ENCODE peak calls at places on chromosomes 13 and 19, in eight cellular contexts. One of them, this sample, is unnamed.

GRCh38 chr19:2041686-2042484 is 9.2 kb downstream of the MKNK2 start:
- DNase-seq in colonic mucosa: peak
- DNase-seq in B cell: peak
- DNase-seq in psoas muscle: peak
- DNase-seq in SK-N-SH: peak
- DNase-seq in tibial artery: peak
- DNase-seq in body of pancreas: peak
- DNase-seq in GM23338: peak
- DNase-seq in this sample: peak

GRCh38 chr13:51825165-51825592 is 19.8 kb downstream of the TMEM272 start:
- DNase-seq in SK-N-SH: no peak
- DNase-seq in body of pancreas: no peak
- DNase-seq in tibial artery: no peak
- DNase-seq in B cell: no peak
- DNase-seq in psoas muscle: no peak
- DNase-seq in colonic mucosa: no peak
- DNase-seq in GM23338: no peak
- DNase-seq in this sample: no peak

GRCh38 chr19:862529-863304 is 3.3 kb downstream of the CFD start:
- DNase-seq in SK-N-SH: peak
- DNase-seq in B cell: peak
- DNase-seq in GM23338: peak
- DNase-seq in colonic mucosa: peak
- DNase-seq in psoas muscle: peak
- DNase-seq in body of pancreas: peak
- DNase-seq in tibial artery: no peak
- DNase-seq in this sample: no peak

GRCh38 chr13:42610623-42611022 is 36.7 kb downstream of the TNFSF11 start:
- DNase-seq in colonic mucosa: no peak
- DNase-seq in tibial artery: no peak
- DNase-seq in B cell: no peak
- DNase-seq in GM23338: no peak
- DNase-seq in SK-N-SH: no peak
- DNase-seq in psoas muscle: no peak
- DNase-seq in body of pancreas: no peak
- DNase-seq in this sample: no peak

GRCh38 chr19:46901701-46902401 is 41.1 kb downstream of the ARHGAP35 start:
- DNase-seq in psoas muscle: no peak
- DNase-seq in body of pancreas: no peak
- DNase-seq in tibial artery: no peak
- DNase-seq in colonic mucosa: no peak
- DNase-seq in GM23338: no peak
- DNase-seq in SK-N-SH: no peak
- DNase-seq in B cell: no peak
- DNase-seq in this sample: no peak

GRCh38 chr13:30845297-30846214 is 60.5 kb upstream of the MEDAG start:
- DNase-seq in SK-N-SH: no peak
- DNase-seq in GM23338: no peak
- DNase-seq in tibial artery: no peak
- DNase-seq in body of pancreas: no peak
- DNase-seq in colonic mucosa: no peak
- DNase-seq in B cell: no peak
- DNase-seq in psoas muscle: no peak
- DNase-seq in this sample: no peak

GRCh38 chr19:19642506-19643157 is 825 bp downstream of the GMIP start:
- DNase-seq in SK-N-SH: peak
- DNase-seq in tibial artery: no peak
- DNase-seq in GM23338: no peak
- DNase-seq in B cell: no peak
- DNase-seq in colonic mucosa: no peak
- DNase-seq in psoas muscle: no peak
- DNase-seq in body of pancreas: no peak
- DNase-seq in this sample: no peak

GRCh38 chr13:107866007-107866665 is 349.2 kb downstream of the LIG4 start:
- DNase-seq in SK-N-SH: peak
- DNase-seq in B cell: no peak
- DNase-seq in tibial artery: no peak
- DNase-seq in psoas muscle: no peak
- DNase-seq in GM23338: peak
- DNase-seq in body of pancreas: peak
- DNase-seq in colonic mucosa: no peak
- DNase-seq in this sample: peak

GRCh38 chr19:14070268-14071050 is 2.1 kb upstream of the MISP3 start:
- DNase-seq in GM23338: no peak
- DNase-seq in SK-N-SH: no peak
- DNase-seq in psoas muscle: no peak
- DNase-seq in body of pancreas: no peak
- DNase-seq in colonic mucosa: no peak
- DNase-seq in B cell: no peak
- DNase-seq in tibial artery: no peak
- DNase-seq in this sample: no peak

GRCh38 chr19:14078406-14078805 is 5.8 kb downstream of the MISP3 start:
- DNase-seq in SK-N-SH: no peak
- DNase-seq in B cell: no peak
- DNase-seq in colonic mucosa: no peak
- DNase-seq in psoas muscle: no peak
- DNase-seq in GM23338: no peak
- DNase-seq in tibial artery: no peak
- DNase-seq in body of pancreas: no peak
- DNase-seq in this sample: no peak

GRCh38 chr19:14072535-14073231 is at the start of gene MISP3:
- DNase-seq in tibial artery: no peak
- DNase-seq in psoas muscle: peak
- DNase-seq in SK-N-SH: peak
- DNase-seq in GM23338: peak
- DNase-seq in colonic mucosa: peak
- DNase-seq in B cell: no peak
- DNase-seq in body of pancreas: peak
- DNase-seq in this sample: no peak

GRCh38 chr19:14073925-14074838 is 1.6 kb downstream of the MISP3 start:
- DNase-seq in SK-N-SH: peak
- DNase-seq in psoas muscle: no peak
- DNase-seq in tibial artery: no peak
- DNase-seq in colonic mucosa: peak
- DNase-seq in B cell: no peak
- DNase-seq in GM23338: no peak
- DNase-seq in body of pancreas: peak
- DNase-seq in this sample: no peak

DNA sequence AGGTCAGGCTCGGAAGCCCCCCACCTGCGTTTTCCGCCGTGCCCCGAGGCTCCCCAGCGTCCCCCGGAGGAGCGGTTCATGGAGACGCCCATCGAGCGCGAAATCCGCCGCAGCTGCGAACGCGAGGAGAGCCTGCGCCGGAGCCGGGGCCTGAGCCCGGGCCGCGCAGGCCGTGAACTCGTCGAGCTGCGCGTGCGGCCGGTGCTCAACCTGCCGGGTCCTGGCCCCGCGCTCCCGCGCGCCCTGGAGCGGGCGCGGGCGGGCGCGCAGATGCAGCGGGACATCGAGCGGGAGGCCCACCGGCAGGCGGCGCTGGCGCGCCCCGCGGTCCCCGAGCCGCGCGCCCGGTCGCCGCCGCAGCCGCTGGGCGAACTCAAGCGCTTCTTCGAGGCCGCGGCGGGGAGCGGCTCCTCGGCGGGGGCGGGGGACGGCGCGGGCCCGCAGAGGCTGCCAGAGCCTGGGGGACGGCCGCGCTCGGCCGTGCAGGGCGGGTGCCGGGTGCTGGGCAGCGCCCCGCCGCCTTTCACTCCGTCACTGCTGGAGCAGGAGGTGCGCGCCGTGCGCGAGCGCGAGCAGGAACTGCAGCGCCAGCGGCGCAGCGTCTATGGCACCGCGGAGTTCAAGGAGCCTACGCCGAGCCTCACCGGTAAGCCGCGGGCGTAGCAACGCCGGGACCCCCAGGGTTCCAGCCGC is 792 bp downstream of the MISP3 start:
- DNase-seq in SK-N-SH: peak
- DNase-seq in B cell: peak
- DNase-seq in colonic mucosa: peak
- DNase-seq in psoas muscle: peak
- DNase-seq in tibial artery: peak
- DNase-seq in GM23338: peak
- DNase-seq in body of pancreas: peak
- DNase-seq in this sample: peak
- TF ChIP-seq CTCF in SK-N-SH: peak
- TF ChIP-seq CTCF in B cell: peak
- TF ChIP-seq CTCF in colonic mucosa: no peak
- TF ChIP-seq CTCF in psoas muscle: peak
- TF ChIP-seq CTCF in tibial artery: no peak
- TF ChIP-seq CTCF in GM23338: peak
- TF ChIP-seq CTCF in body of pancreas: peak
- TF ChIP-seq CTCF in this sample: peak

GRCh38 chr19:41707502-41707812 is 969 bp upstream of the CEACAM5 start:
- DNase-seq in SK-N-SH: no peak
- DNase-seq in body of pancreas: no peak
- DNase-seq in tibial artery: no peak
- DNase-seq in colonic mucosa: peak
- DNase-seq in B cell: no peak
- DNase-seq in psoas muscle: no peak
- DNase-seq in GM23338: peak
- DNase-seq in this sample: no peak
- TF ChIP-seq CTCF in SK-N-SH: no peak
- TF ChIP-seq CTCF in body of pancreas: no peak
- TF ChIP-seq CTCF in tibial artery: no peak
- TF ChIP-seq CTCF in colonic mucosa: peak
- TF ChIP-seq CTCF in B cell: no peak
- TF ChIP-seq CTCF in psoas muscle: no peak
- TF ChIP-seq CTCF in GM23338: peak
- TF ChIP-seq CTCF in this sample: no peak

GRCh38 chr13:113843063-113843654 is 20.7 kb downstream of the GAS6 start:
- DNase-seq in body of pancreas: no peak
- DNase-seq in colonic mucosa: no peak
- DNase-seq in GM23338: no peak
- DNase-seq in SK-N-SH: no peak
- DNase-seq in tibial artery: no peak
- DNase-seq in psoas muscle: peak
- DNase-seq in B cell: no peak
- DNase-seq in this sample: no peak
- TF ChIP-seq CTCF in body of pancreas: no peak
- TF ChIP-seq CTCF in colonic mucosa: no peak
- TF ChIP-seq CTCF in GM23338: no peak
- TF ChIP-seq CTCF in SK-N-SH: no peak
- TF ChIP-seq CTCF in tibial artery: no peak
- TF ChIP-seq CTCF in psoas muscle: no peak
- TF ChIP-seq CTCF in B cell: no peak
- TF ChIP-seq CTCF in this sample: no peak

GRCh38 chr19:3604227-3604986 is 2.3 kb downstream of the TBXA2R start:
- DNase-seq in colonic mucosa: no peak
- DNase-seq in tibial artery: peak
- DNase-seq in GM23338: no peak
- DNase-seq in SK-N-SH: no peak
- DNase-seq in psoas muscle: no peak
- DNase-seq in body of pancreas: no peak
- DNase-seq in B cell: no peak
- DNase-seq in this sample: no peak

GRCh38 chr19:3595521-3596061 is 10.3 kb downstream of the GIPC3 start:
- DNase-seq in psoas muscle: no peak
- DNase-seq in tibial artery: no peak
- DNase-seq in GM23338: no peak
- DNase-seq in B cell: no peak
- DNase-seq in colonic mucosa: no peak
- DNase-seq in SK-N-SH: no peak
- DNase-seq in body of pancreas: no peak
- DNase-seq in this sample: no peak

GRCh38 chr19:3601021-3601420 is 5.7 kb downstream of the TBXA2R start:
- DNase-seq in colonic mucosa: no peak
- DNase-seq in body of pancreas: no peak
- DNase-seq in psoas muscle: no peak
- DNase-seq in B cell: no peak
- DNase-seq in tibial artery: no peak
- DNase-seq in GM23338: no peak
- DNase-seq in SK-N-SH: no peak
- DNase-seq in this sample: no peak

GRCh38 chr19:3603121-3603841 is 3.4 kb downstream of the TBXA2R start:
- DNase-seq in GM23338: no peak
- DNase-seq in tibial artery: peak
- DNase-seq in body of pancreas: peak
- DNase-seq in colonic mucosa: no peak
- DNase-seq in B cell: no peak
- DNase-seq in psoas muscle: no peak
- DNase-seq in SK-N-SH: no peak
- DNase-seq in this sample: no peak

GRCh38 chr19:3599776-3600183 is 6.9 kb downstream of the TBXA2R start:
- DNase-seq in colonic mucosa: no peak
- DNase-seq in psoas muscle: no peak
- DNase-seq in body of pancreas: no peak
- DNase-seq in GM23338: peak
- DNase-seq in SK-N-SH: peak
- DNase-seq in B cell: no peak
- DNase-seq in tibial artery: no peak
- DNase-seq in this sample: no peak
- TF ChIP-seq CTCF in colonic mucosa: no peak
- TF ChIP-seq CTCF in psoas muscle: no peak
- TF ChIP-seq CTCF in body of pancreas: no peak
- TF ChIP-seq CTCF in GM23338: peak
- TF ChIP-seq CTCF in SK-N-SH: peak
- TF ChIP-seq CTCF in B cell: no peak
- TF ChIP-seq CTCF in tibial artery: no peak
- TF ChIP-seq CTCF in this sample: no peak

GRCh38 chr19:30001794-30002193 is 59.8 kb downstream of the URI1 start:
- DNase-seq in body of pancreas: no peak
- DNase-seq in SK-N-SH: no peak
- DNase-seq in psoas muscle: no peak
- DNase-seq in B cell: no peak
- DNase-seq in tibial artery: no peak
- DNase-seq in GM23338: no peak
- DNase-seq in colonic mucosa: no peak
- DNase-seq in this sample: no peak
- TF ChIP-seq CTCF in body of pancreas: no peak
- TF ChIP-seq CTCF in SK-N-SH: no peak
- TF ChIP-seq CTCF in psoas muscle: no peak
- TF ChIP-seq CTCF in B cell: no peak
- TF ChIP-seq CTCF in tibial artery: no peak
- TF ChIP-seq CTCF in GM23338: no peak
- TF ChIP-seq CTCF in colonic mucosa: no peak
- TF ChIP-seq CTCF in this sample: no peak

DNA sequence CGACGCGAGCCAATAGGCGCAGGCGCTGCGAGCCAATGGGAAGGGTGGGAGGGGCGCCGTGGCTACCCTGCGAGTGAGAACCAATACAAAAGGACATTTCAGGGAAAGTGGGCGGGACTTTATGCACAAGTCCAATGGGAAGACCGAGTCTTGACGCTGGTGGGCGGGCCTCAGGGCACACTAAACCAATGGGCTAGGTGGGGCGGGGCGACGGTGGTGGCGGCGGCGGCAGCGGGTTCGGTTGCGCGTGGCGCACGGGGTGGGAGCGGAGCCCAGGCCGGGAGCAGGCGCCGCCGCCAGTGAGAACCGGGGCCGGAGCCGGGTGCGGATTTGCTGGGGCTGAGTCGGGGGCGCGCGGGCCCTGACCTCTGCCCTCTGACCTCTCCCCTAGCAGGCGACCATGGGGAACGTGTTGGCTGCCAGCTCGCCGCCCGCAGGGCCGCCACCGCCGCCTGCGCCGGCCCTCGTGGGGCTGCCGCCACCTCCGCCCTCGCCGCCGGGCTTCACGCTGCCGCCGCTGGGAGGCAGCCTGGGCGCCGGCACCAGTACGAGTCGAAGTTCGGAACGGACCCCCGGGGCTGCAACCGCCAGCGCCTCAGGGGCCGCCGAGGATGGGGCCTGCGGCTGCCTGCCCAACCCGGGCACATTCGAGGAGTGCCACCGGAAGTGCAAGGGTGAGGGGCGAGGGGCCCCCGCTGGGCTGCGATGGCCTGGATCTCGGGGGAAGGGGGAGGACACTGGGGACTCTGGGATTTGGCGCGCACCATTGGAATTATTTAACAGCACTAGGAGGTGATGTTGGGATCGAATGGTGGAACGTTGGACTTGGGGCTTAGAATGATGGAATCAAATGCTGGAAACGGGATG is at the start of gene TOMM40:
- DNase-seq in psoas muscle: peak
- DNase-seq in body of pancreas: peak
- DNase-seq in tibial artery: no peak
- DNase-seq in SK-N-SH: peak
- DNase-seq in colonic mucosa: no peak
- DNase-seq in B cell: no peak
- DNase-seq in GM23338: peak
- DNase-seq in this sample: peak
- TF ChIP-seq CTCF in psoas muscle: peak
- TF ChIP-seq CTCF in body of pancreas: no peak
- TF ChIP-seq CTCF in tibial artery: no peak
- TF ChIP-seq CTCF in SK-N-SH: peak
- TF ChIP-seq CTCF in colonic mucosa: no peak
- TF ChIP-seq CTCF in B cell: no peak
- TF ChIP-seq CTCF in GM23338: no peak
- TF ChIP-seq CTCF in this sample: no peak